ENCODE peak calls at places on chromosome 13, in nine cellular contexts. O, N, C, G, Q, I, J, U and T are unnamed samples. For H3K36me3, the result is how much of the 10 kb centered on the place peaks cover.

GRCh38 chr13:35927554-35927953 is 203.6 kb downstream of the DCLK1 start:
- DNase-seq in O (no peak), N (no peak), C (no peak), G (peak), Q (no peak), I (no peak), J (no peak), U (no peak), T (no peak)

GRCh38 chr13:44576396-44577235 is 486 bp upstream of the TSC22D1 start:
- DNase-seq in O (peak), N (no peak), C (no peak), G (peak), Q (peak), I (peak), J (no peak), U (peak), T (no peak)

GRCh38 chr13:27211771-27212364 is 39.5 kb upstream of the RPL21 start:
- DNase-seq in O (no peak), N (no peak), C (no peak), G (no peak), Q (no peak), I (peak), J (no peak), U (no peak), T (no peak)

GRCh38 chr13:79369226-79369625 is 36.8 kb downstream of the RBM26 start:
- DNase-seq in O (no peak), N (no peak), C (no peak), G (no peak), Q (no peak), I (no peak), J (no peak), U (no peak), T (no peak)

GRCh38 chr13:98576215-98576945 is 527 bp downstream of the STK24 start:
- DNase-seq in O (peak), N (no peak), C (no peak), G (peak), Q (peak), I (peak), J (no peak), U (peak), T (peak)

GRCh38 chr13:25881946-25882574 is 169.8 kb downstream of the SHISA2 start:
- DNase-seq in O (no peak), N (no peak), C (no peak), G (no peak), Q (peak), I (no peak), J (no peak), U (no peak), T (no peak)

GRCh38 chr13:31045621-31046081 is 113.2 kb downstream of the TEX26 start:
- DNase-seq in O (peak), N (no peak), C (no peak), G (peak), Q (no peak), I (no peak), J (peak), U (peak), T (peak)

GRCh38 chr13:62293081-62293480 is 877.4 kb upstream of the PCDH20 start:
- DNase-seq in O (no peak), N (no peak), C (no peak), G (no peak), Q (no peak), I (no peak), J (no peak), U (no peak), T (no peak)

GRCh38 chr13:67935655-67936054 is 705.5 kb upstream of the PCDH9 start:
- DNase-seq in O (no peak), N (no peak), C (no peak), G (no peak), Q (no peak), I (no peak), J (no peak), U (no peak), T (no peak)

GRCh38 chr13:97220151-97220900 is 1.8 kb upstream of the MBNL2 start:
- DNase-seq in O (no peak), N (no peak), C (no peak), G (no peak), Q (no peak), I (no peak), J (no peak), U (no peak), T (no peak)

GRCh38 chr13:97219226-97219625 is 2.9 kb upstream of the MBNL2 start:
- DNase-seq in O (no peak), N (no peak), C (no peak), G (no peak), Q (no peak), I (no peak), J (no peak), U (no peak), T (no peak)

GRCh38 chr13:97221491-97221890 is 642 bp upstream of the MBNL2 start:
- DNase-seq in O (no peak), N (no peak), C (no peak), G (no peak), Q (no peak), I (no peak), J (no peak), U (no peak), T (no peak)

GRCh38 chr13:97221989-97222700 is at the start of gene MBNL2:
- DNase-seq in O (peak), N (peak), C (peak), G (peak), Q (peak), I (peak), J (peak), U (peak), T (peak)

DNA sequence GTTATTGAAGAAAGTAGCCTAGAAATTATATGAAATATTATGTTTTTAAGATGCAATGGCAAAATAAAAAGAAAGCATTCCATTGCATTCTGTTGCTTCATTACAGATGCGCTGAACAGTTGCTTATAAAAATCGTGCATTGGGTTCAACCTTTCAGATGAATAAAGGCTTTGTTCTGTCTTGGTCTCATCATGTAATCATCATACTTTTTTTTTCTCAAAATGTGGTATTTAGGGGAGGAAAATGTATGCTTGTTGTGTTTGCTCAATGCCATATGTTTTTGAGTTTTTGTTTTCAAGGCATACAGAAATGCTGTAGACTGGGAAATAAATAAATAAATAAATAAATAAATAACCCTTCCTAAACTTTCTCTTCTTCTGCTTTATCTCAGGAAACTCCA is 1.1 kb upstream of the MBNL2 start:
- DNase-seq in O (no peak), N (no peak), C (no peak), G (no peak), Q (no peak), I (no peak), J (no peak), U (no peak), T (no peak)
- H3K27ac ChIP-seq in O (peak), N (no peak), C (no peak), G (peak), Q (no peak), I (peak), J (no peak), U (peak), T (no peak)

GRCh38 chr13:110497003-110497402 is 64.5 kb downstream of the RAB20 start:
- DNase-seq in O (no peak), N (no peak), C (no peak), G (no peak), Q (no peak), I (no peak), J (no peak), U (no peak), T (no peak)

GRCh38 chr13:110498765-110499164 is 62.8 kb downstream of the RAB20 start:
- DNase-seq in O (no peak), N (no peak), C (no peak), G (no peak), Q (no peak), I (no peak), J (no peak), U (no peak), T (no peak)

GRCh38 chr13:110501188-110501587 is 60.3 kb downstream of the RAB20 start:
- DNase-seq in O (no peak), N (no peak), C (no peak), G (peak), Q (no peak), I (no peak), J (no peak), U (no peak), T (no peak)

GRCh38 chr13:110498327-110498726 is 63.2 kb downstream of the RAB20 start:
- DNase-seq in O (no peak), N (no peak), C (no peak), G (no peak), Q (no peak), I (no peak), J (no peak), U (no peak), T (no peak)

GRCh38 chr13:110499621-110500281 is 61.8 kb downstream of the RAB20 start:
- DNase-seq in O (no peak), N (no peak), C (no peak), G (no peak), Q (no peak), I (no peak), J (no peak), U (no peak), T (no peak)
- H3K36me3 ChIP-seq in O (under half), N (under half), C (half or more), G (half or more), Q (under half), I (under half), J (under half), U (half or more), T (under half)

DNA sequence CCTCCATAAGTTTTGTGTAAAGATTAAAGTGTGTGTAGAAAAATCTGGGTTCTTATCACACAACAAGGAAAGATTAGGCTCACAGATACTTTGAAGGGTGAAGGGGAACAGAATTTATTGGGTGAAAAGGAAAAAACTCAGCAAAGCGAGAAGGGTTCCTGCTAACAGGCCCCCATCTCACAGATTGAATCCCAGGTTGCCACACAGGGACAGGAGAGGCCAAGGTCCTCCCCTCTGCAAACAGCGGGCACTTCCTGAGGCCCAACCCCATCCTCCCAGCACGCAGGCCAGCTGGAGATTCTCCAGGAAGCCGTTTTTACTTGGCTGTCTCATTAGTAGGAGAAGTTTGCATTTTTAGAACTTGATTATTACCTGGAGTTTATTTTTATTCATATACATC is 15.2 kb upstream of the ERCC5 start:
- DNase-seq in O (peak), N (no peak), C (no peak), G (no peak), Q (no peak), I (no peak), J (no peak), U (no peak), T (no peak)
- TF ChIP-seq EP300 in O (no peak), N (no peak), C (no peak), G (no peak), Q (no peak), I (no peak), J (no peak), U (no peak), T (no peak)

GRCh38 chr13:51277943-51278342 is 55.7 kb downstream of the FAM124A start:
- DNase-seq in O (no peak), N (no peak), C (no peak), G (peak), Q (no peak), I (no peak), J (no peak), U (no peak), T (no peak)

GRCh38 chr13:51280379-51280940 is 58.3 kb downstream of the FAM124A start:
- DNase-seq in O (no peak), N (no peak), C (no peak), G (peak), Q (no peak), I (peak), J (no peak), U (no peak), T (no peak)

GRCh38 chr13:51276684-51277083 is 54.5 kb downstream of the FAM124A start:
- DNase-seq in O (peak), N (no peak), C (peak), G (no peak), Q (no peak), I (no peak), J (no peak), U (no peak), T (no peak)

GRCh38 chr13:51275101-51275500 is 52.9 kb downstream of the FAM124A start:
- DNase-seq in O (no peak), N (no peak), C (peak), G (peak), Q (no peak), I (no peak), J (no peak), U (no peak), T (no peak)

GRCh38 chr13:51278426-51279130 is 56.4 kb downstream of the FAM124A start:
- DNase-seq in O (no peak), N (no peak), C (no peak), G (no peak), Q (no peak), I (no peak), J (no peak), U (no peak), T (no peak)
- H3K27ac ChIP-seq in O (peak), N (no peak), C (no peak), G (peak), Q (no peak), I (no peak), J (no peak), U (no peak), T (no peak)

DNA sequence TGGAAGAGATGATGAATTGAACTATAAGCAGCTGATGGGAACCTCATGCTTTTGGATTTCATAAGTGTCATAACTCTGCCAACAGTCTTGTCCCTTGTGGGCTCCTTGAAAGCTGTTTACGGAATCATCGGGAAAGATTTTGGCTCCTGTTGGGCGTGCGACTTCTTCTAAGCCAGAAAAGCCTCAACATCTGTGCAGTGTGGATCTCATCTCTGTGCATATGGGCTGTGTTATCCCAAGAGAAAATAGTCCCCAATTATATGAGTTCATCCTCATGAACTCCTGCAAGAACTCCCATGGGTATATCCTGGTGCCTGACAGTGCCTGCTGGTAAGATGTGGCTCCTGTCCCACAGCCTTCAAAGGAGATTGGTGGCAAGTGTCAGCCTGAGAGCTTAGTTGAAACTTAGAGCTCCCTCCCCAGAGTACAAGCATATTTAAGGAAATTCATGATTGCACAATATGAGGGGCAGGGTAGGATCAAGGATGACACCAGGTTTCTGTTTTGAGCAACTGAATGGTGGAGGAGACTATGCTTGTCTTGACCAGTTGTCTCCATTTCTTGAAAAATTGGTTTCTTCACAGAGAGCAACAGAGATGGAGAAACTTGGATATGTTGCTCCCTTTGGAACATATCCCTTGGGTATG is 243.5 kb downstream of the ITGBL1 start:
- DNase-seq in O (no peak), N (peak), C (no peak), G (no peak), Q (no peak), I (no peak), J (no peak), U (peak), T (no peak)
- H3K36me3 ChIP-seq in O (under half), N (under half), C (under half), G (under half), Q (under half), I (under half), J (under half), U (under half), T (under half)

GRCh38 chr13:93305886-93306285 is 79.3 kb downstream of the GPC6 start:
- DNase-seq in O (no peak), N (no peak), C (no peak), G (no peak), Q (no peak), I (no peak), J (no peak), U (no peak), T (no peak)
- TF ChIP-seq EP300 in O (no peak), N (no peak), C (no peak), G (no peak), Q (no peak), I (no peak), J (no peak), U (no peak), T (no peak)